ENCODE peak calls at places on chromosome 6, in seven cellular contexts. One of them, this sample, is unnamed. For H3K9me2, the result is how much of the 10 kb centered on the place peaks cover.

GRCh38 chr6:166056637-166057036 is 111.0 kb downstream of the TBXT start:
- DNase-seq in SK-N-SH: no peak
- DNase-seq in MM.1S: no peak
- DNase-seq in HCT116: no peak
- DNase-seq in OCI-LY7: no peak
- DNase-seq in PC-3: no peak
- DNase-seq in GM23248: peak
- DNase-seq in this sample: no peak

GRCh38 chr6:121688974-121689373 is 253.5 kb downstream of the GJA1 start:
- DNase-seq in SK-N-SH: no peak
- DNase-seq in MM.1S: no peak
- DNase-seq in HCT116: no peak
- DNase-seq in OCI-LY7: no peak
- DNase-seq in PC-3: no peak
- DNase-seq in GM23248: no peak
- DNase-seq in this sample: no peak

GRCh38 chr6:148304976-148305375 is 37.7 kb upstream of the SASH1 start:
- DNase-seq in SK-N-SH: no peak
- DNase-seq in MM.1S: no peak
- DNase-seq in HCT116: no peak
- DNase-seq in OCI-LY7: no peak
- DNase-seq in PC-3: peak
- DNase-seq in GM23248: peak
- DNase-seq in this sample: no peak

GRCh38 chr6:169850154-169850553 is 98.7 kb downstream of the ERMARD start:
- DNase-seq in SK-N-SH: no peak
- DNase-seq in MM.1S: no peak
- DNase-seq in HCT116: no peak
- DNase-seq in OCI-LY7: no peak
- DNase-seq in PC-3: no peak
- DNase-seq in GM23248: no peak
- DNase-seq in this sample: no peak

GRCh38 chr6:140758169-140758877 is 1374.4 kb upstream of the GJE1 start:
- DNase-seq in SK-N-SH: no peak
- DNase-seq in MM.1S: no peak
- DNase-seq in HCT116: no peak
- DNase-seq in OCI-LY7: no peak
- DNase-seq in PC-3: no peak
- DNase-seq in GM23248: no peak
- DNase-seq in this sample: no peak

GRCh38 chr6:158603261-158604047 is 41.1 kb downstream of the DYNLT1 start:
- DNase-seq in SK-N-SH: peak
- DNase-seq in MM.1S: no peak
- DNase-seq in HCT116: no peak
- DNase-seq in OCI-LY7: no peak
- DNase-seq in PC-3: no peak
- DNase-seq in GM23248: no peak
- DNase-seq in this sample: no peak

GRCh38 chr6:113560908-113561307 is 296.2 kb upstream of the MARCKS start:
- DNase-seq in SK-N-SH: no peak
- DNase-seq in MM.1S: no peak
- DNase-seq in HCT116: peak
- DNase-seq in OCI-LY7: no peak
- DNase-seq in PC-3: peak
- DNase-seq in GM23248: peak
- DNase-seq in this sample: no peak

GRCh38 chr6:135334169-135334568 is 153.1 kb downstream of the MYB start:
- DNase-seq in SK-N-SH: no peak
- DNase-seq in MM.1S: no peak
- DNase-seq in HCT116: no peak
- DNase-seq in OCI-LY7: no peak
- DNase-seq in PC-3: no peak
- DNase-seq in GM23248: peak
- DNase-seq in this sample: no peak

GRCh38 chr6:164861964-164862363 is 447.4 kb downstream of the C6orf118 start:
- DNase-seq in SK-N-SH: no peak
- DNase-seq in MM.1S: no peak
- DNase-seq in HCT116: no peak
- DNase-seq in OCI-LY7: no peak
- DNase-seq in PC-3: no peak
- DNase-seq in GM23248: no peak
- DNase-seq in this sample: no peak

GRCh38 chr6:44503471-44503870 is 116.0 kb downstream of the CDC5L start:
- DNase-seq in SK-N-SH: no peak
- DNase-seq in MM.1S: no peak
- DNase-seq in HCT116: no peak
- DNase-seq in OCI-LY7: no peak
- DNase-seq in PC-3: no peak
- DNase-seq in GM23248: no peak
- DNase-seq in this sample: no peak
- H3K9me2 ChIP-seq in SK-N-SH: under half
- H3K9me2 ChIP-seq in MM.1S: under half
- H3K9me2 ChIP-seq in HCT116: under half
- H3K9me2 ChIP-seq in OCI-LY7: under half
- H3K9me2 ChIP-seq in PC-3: under half
- H3K9me2 ChIP-seq in GM23248: under half
- H3K9me2 ChIP-seq in this sample: under half

DNA sequence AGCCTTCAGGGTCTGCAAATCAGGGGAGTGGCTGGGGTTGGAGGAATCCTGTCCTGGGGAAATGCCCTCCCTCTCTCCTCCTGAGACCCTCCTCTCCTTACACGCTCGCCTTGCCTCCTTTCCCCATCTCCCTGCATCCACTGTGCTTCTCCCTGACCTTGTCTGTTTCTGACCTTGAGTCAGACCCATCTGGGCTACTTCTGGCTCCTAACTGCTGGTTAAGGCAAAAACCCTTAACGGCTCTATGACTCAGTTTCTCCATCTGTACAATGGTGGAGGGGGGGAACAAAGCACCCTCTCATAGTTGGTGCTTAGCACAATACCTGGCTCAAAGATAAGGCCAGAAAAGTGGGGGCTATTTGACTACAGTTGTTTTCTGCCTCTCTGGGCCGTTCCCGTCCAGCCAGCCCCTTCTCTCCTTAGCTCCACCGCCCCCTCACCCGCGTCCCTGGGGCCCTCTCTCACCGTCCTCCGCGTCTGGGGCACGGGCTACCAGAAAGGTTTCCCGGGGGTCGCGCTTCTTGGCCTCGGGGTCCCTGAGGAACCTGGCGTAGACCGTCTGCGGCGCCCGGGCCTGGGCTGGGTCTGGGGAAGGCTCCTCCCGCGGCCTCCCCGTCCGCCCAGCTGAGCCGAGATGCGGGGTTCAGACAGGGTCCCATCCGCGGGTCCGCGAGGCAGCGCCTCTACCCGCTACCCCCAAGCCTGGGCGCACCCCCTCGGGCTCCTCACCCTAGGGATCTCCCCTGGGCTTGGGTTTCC is 1.3 kb downstream of the TULP1 start:
- DNase-seq in SK-N-SH: no peak
- DNase-seq in MM.1S: no peak
- DNase-seq in HCT116: no peak
- DNase-seq in OCI-LY7: no peak
- DNase-seq in PC-3: no peak
- DNase-seq in GM23248: no peak
- DNase-seq in this sample: no peak
- H2AFZ ChIP-seq in SK-N-SH: no peak
- H2AFZ ChIP-seq in MM.1S: no peak
- H2AFZ ChIP-seq in HCT116: no peak
- H2AFZ ChIP-seq in OCI-LY7: no peak
- H2AFZ ChIP-seq in PC-3: no peak
- H2AFZ ChIP-seq in GM23248: no peak
- H2AFZ ChIP-seq in this sample: no peak

GRCh38 chr6:39309942-39310531 is 4.2 kb downstream of the KCNK17 start:
- DNase-seq in SK-N-SH: peak
- DNase-seq in MM.1S: peak
- DNase-seq in HCT116: peak
- DNase-seq in OCI-LY7: peak
- DNase-seq in PC-3: peak
- DNase-seq in GM23248: peak
- DNase-seq in this sample: peak
- H3K9me2 ChIP-seq in SK-N-SH: under half
- H3K9me2 ChIP-seq in MM.1S: under half
- H3K9me2 ChIP-seq in HCT116: under half
- H3K9me2 ChIP-seq in OCI-LY7: under half
- H3K9me2 ChIP-seq in PC-3: under half
- H3K9me2 ChIP-seq in GM23248: under half
- H3K9me2 ChIP-seq in this sample: under half

DNA sequence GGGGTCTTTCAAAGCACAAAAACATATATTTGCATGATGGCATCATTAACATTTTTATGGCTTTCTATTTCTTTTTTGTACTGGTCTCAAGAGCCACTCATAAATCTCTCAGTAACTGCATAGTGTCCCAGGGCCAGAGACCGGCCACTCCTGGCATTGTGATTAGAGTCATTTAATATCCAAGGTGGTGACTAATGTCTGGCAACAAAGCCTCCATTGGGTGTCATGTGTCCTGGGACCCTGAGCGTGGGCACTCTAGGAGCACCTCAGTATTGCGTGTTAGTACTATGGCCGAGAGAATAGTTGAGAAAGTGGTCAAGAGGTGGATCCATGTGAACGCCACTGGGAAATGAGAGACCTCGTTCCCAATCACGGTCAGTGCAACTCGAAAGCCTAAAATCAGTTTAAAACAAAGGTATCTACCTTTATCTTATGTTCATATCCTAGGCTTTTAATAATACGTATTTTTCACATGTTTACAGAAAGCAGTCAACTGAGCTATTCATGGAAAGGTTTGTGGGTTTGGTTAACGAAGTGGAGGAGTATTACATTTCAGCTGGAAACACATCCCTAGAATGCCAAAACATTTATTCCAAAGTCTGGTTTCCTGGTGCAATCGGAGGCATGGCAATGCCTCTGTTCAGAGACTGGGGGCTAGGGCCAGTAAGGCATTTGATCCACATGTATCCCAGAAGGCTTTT is 2.7 kb upstream of the ESR1 start:
- DNase-seq in SK-N-SH: no peak
- DNase-seq in MM.1S: no peak
- DNase-seq in HCT116: no peak
- DNase-seq in OCI-LY7: no peak
- DNase-seq in PC-3: no peak
- DNase-seq in GM23248: no peak
- DNase-seq in this sample: no peak
- H2AFZ ChIP-seq in SK-N-SH: no peak
- H2AFZ ChIP-seq in MM.1S: no peak
- H2AFZ ChIP-seq in HCT116: no peak
- H2AFZ ChIP-seq in OCI-LY7: no peak
- H2AFZ ChIP-seq in PC-3: peak
- H2AFZ ChIP-seq in GM23248: no peak
- H2AFZ ChIP-seq in this sample: no peak

GRCh38 chr6:1586256-1586655 is 23.5 kb upstream of the FOXC1 start:
- DNase-seq in SK-N-SH: no peak
- DNase-seq in MM.1S: no peak
- DNase-seq in HCT116: no peak
- DNase-seq in OCI-LY7: no peak
- DNase-seq in PC-3: no peak
- DNase-seq in GM23248: no peak
- DNase-seq in this sample: no peak
- H3K9me2 ChIP-seq in SK-N-SH: under half
- H3K9me2 ChIP-seq in MM.1S: under half
- H3K9me2 ChIP-seq in HCT116: under half
- H3K9me2 ChIP-seq in OCI-LY7: under half
- H3K9me2 ChIP-seq in PC-3: under half
- H3K9me2 ChIP-seq in GM23248: under half
- H3K9me2 ChIP-seq in this sample: under half

This sample was measured in hepatocyte.